ENCODE peak calls at places on chromosome 11, in four cellular contexts. One of them, this sample, is unnamed.
A peak's percentile ranks its signal among the peaks of the same experiment; 100 is the strongest.

GRCh38 chr11:3879216-3879966 is 23.9 kb downstream of the STIM1 start:
- DNase-seq in CD8-positive, alpha-beta memory T cell: no peak
- DNase-seq in kidney: no peak
- DNase-seq in sigmoid colon: no peak
- DNase-seq in this sample: no peak

GRCh38 chr11:76307978-76308747 is 72.8 kb downstream of the THAP12 start:
- DNase-seq in kidney: no peak
- DNase-seq in CD8-positive, alpha-beta memory T cell: no peak
- DNase-seq in sigmoid colon: no peak
- DNase-seq in this sample: no peak

GRCh38 chr11:60363542-60364525 is 14.5 kb upstream of the MS4A7 start:
- DNase-seq in kidney: no peak
- DNase-seq in sigmoid colon: no peak
- DNase-seq in CD8-positive, alpha-beta memory T cell: peak; percentile 35
- DNase-seq in this sample: no peak

GRCh38 chr11:106087815-106088435 is 10.5 kb downstream of the AASDHPPT start:
- DNase-seq in sigmoid colon: peak; percentile 71
- DNase-seq in CD8-positive, alpha-beta memory T cell: peak; percentile 3
- DNase-seq in kidney: no peak
- DNase-seq in this sample: no peak

GRCh38 chr11:36569095-36569494 is 1.3 kb downstream of the RAG1 start:
- DNase-seq in sigmoid colon: no peak
- DNase-seq in CD8-positive, alpha-beta memory T cell: no peak
- DNase-seq in kidney: no peak
- DNase-seq in this sample: no peak

GRCh38 chr11:33779849-33780528 is 5.7 kb upstream of the FBXO3 start:
- DNase-seq in kidney: no peak
- DNase-seq in sigmoid colon: no peak
- DNase-seq in CD8-positive, alpha-beta memory T cell: no peak
- DNase-seq in this sample: no peak

GRCh38 chr11:98155696-98156095 is 865.1 kb upstream of the CNTN5 start:
- DNase-seq in sigmoid colon: no peak
- DNase-seq in kidney: no peak
- DNase-seq in CD8-positive, alpha-beta memory T cell: no peak
- DNase-seq in this sample: no peak

GRCh38 chr11:111735262-111736116 is 30.7 kb downstream of the PPP2R1B start:
- DNase-seq in sigmoid colon: peak; percentile 94
- DNase-seq in kidney: peak; percentile 94
- DNase-seq in CD8-positive, alpha-beta memory T cell: no peak
- DNase-seq in this sample: no peak

GRCh38 chr11:44621140-44621681 is 55.7 kb downstream of the CD82 start:
- DNase-seq in CD8-positive, alpha-beta memory T cell: peak; percentile 44
- DNase-seq in kidney: peak; percentile 86
- DNase-seq in sigmoid colon: peak; percentile 83
- DNase-seq in this sample: peak; percentile 93

GRCh38 chr11:101429708-101430107 is 154.1 kb downstream of the TRPC6 start:
- DNase-seq in sigmoid colon: no peak
- DNase-seq in CD8-positive, alpha-beta memory T cell: no peak
- DNase-seq in kidney: no peak
- DNase-seq in this sample: no peak

GRCh38 chr11:62816567-62816966 is 11.3 kb upstream of the NXF1 start:
- DNase-seq in sigmoid colon: no peak
- DNase-seq in kidney: peak; percentile 16
- DNase-seq in CD8-positive, alpha-beta memory T cell: no peak
- DNase-seq in this sample: no peak

GRCh38 chr11:18145025-18145424 is 12.7 kb downstream of the MRGPRX3 start:
- DNase-seq in CD8-positive, alpha-beta memory T cell: no peak
- DNase-seq in sigmoid colon: no peak
- DNase-seq in kidney: no peak
- DNase-seq in this sample: no peak

GRCh38 chr11:127890026-127890611 is 697.2 kb downstream of the ETS1 start:
- DNase-seq in kidney: no peak
- DNase-seq in CD8-positive, alpha-beta memory T cell: no peak
- DNase-seq in sigmoid colon: no peak
- DNase-seq in this sample: no peak

GRCh38 chr11:94149435-94149834 is 20.8 kb downstream of the PANX1 start:
- DNase-seq in CD8-positive, alpha-beta memory T cell: no peak
- DNase-seq in sigmoid colon: no peak
- DNase-seq in kidney: no peak
- DNase-seq in this sample: no peak
- H3K4me1 ChIP-seq in CD8-positive, alpha-beta memory T cell: peaks cover 21% of the 10 kb centered on the region
- H3K4me1 ChIP-seq in sigmoid colon: peaks cover 59% of the 10 kb centered on the region
- H3K4me1 ChIP-seq in kidney: no peaks in the 10 kb centered on the region
- H3K4me1 ChIP-seq in this sample: peaks cover 66% of the 10 kb centered on the region

GRCh38 chr11:93329936-93330445 is 551 bp upstream of the DEUP1 start:
- DNase-seq in CD8-positive, alpha-beta memory T cell: no peak
- DNase-seq in kidney: no peak
- DNase-seq in sigmoid colon: no peak
- DNase-seq in this sample: no peak
- H3K4me3 ChIP-seq in CD8-positive, alpha-beta memory T cell: no peak overlapping the region
- H3K4me3 ChIP-seq in kidney: peak overlapping the region; percentile 45
- H3K4me3 ChIP-seq in sigmoid colon: peak overlapping the region; percentile 39
- H3K4me3 ChIP-seq in this sample: peak overlapping the region; percentile 46

GRCh38 chr11:114059984-114060401 is 482 bp downstream of the ZBTB16 start:
- DNase-seq in kidney: no peak
- DNase-seq in CD8-positive, alpha-beta memory T cell: no peak
- DNase-seq in sigmoid colon: peak; percentile 77
- DNase-seq in this sample: no peak
- H3K4me1 ChIP-seq in kidney: no peaks in the 10 kb centered on the region
- H3K4me1 ChIP-seq in CD8-positive, alpha-beta memory T cell: peaks cover 8% of the 10 kb centered on the region
- H3K4me1 ChIP-seq in sigmoid colon: peaks cover 43% of the 10 kb centered on the region
- H3K4me1 ChIP-seq in this sample: peaks cover 56% of the 10 kb centered on the region

GRCh38 chr11:74683941-74684481 is 47.2 kb downstream of the CHRDL2 start:
- DNase-seq in CD8-positive, alpha-beta memory T cell: no peak
- DNase-seq in sigmoid colon: peak; percentile 65
- DNase-seq in kidney: peak; percentile 58
- DNase-seq in this sample: no peak
- H3K4me3 ChIP-seq in CD8-positive, alpha-beta memory T cell: no peak overlapping the region
- H3K4me3 ChIP-seq in sigmoid colon: peak overlapping the region; percentile 54
- H3K4me3 ChIP-seq in kidney: no peak overlapping the region
- H3K4me3 ChIP-seq in this sample: peak overlapping the region; percentile 57

GRCh38 chr11:86621854-86622253 is 50.6 kb downstream of the ME3 start:
- DNase-seq in CD8-positive, alpha-beta memory T cell: no peak
- DNase-seq in kidney: no peak
- DNase-seq in sigmoid colon: no peak
- DNase-seq in this sample: no peak
- H3K4me1 ChIP-seq in CD8-positive, alpha-beta memory T cell: no peaks in the 10 kb centered on the region
- H3K4me1 ChIP-seq in kidney: peaks cover 9% of the 10 kb centered on the region
- H3K4me1 ChIP-seq in sigmoid colon: peaks cover 44% of the 10 kb centered on the region
- H3K4me1 ChIP-seq in this sample: peaks cover 72% of the 10 kb centered on the region

GRCh38 chr11:57674251-57674650 is 6.3 kb downstream of the ZDHHC5 start:
- DNase-seq in sigmoid colon: no peak
- DNase-seq in kidney: no peak
- DNase-seq in CD8-positive, alpha-beta memory T cell: no peak
- DNase-seq in this sample: no peak
- H3K4me3 ChIP-seq in sigmoid colon: no peak overlapping the region
- H3K4me3 ChIP-seq in kidney: no peak overlapping the region
- H3K4me3 ChIP-seq in CD8-positive, alpha-beta memory T cell: no peak overlapping the region
- H3K4me3 ChIP-seq in this sample: no peak overlapping the region

DNA sequence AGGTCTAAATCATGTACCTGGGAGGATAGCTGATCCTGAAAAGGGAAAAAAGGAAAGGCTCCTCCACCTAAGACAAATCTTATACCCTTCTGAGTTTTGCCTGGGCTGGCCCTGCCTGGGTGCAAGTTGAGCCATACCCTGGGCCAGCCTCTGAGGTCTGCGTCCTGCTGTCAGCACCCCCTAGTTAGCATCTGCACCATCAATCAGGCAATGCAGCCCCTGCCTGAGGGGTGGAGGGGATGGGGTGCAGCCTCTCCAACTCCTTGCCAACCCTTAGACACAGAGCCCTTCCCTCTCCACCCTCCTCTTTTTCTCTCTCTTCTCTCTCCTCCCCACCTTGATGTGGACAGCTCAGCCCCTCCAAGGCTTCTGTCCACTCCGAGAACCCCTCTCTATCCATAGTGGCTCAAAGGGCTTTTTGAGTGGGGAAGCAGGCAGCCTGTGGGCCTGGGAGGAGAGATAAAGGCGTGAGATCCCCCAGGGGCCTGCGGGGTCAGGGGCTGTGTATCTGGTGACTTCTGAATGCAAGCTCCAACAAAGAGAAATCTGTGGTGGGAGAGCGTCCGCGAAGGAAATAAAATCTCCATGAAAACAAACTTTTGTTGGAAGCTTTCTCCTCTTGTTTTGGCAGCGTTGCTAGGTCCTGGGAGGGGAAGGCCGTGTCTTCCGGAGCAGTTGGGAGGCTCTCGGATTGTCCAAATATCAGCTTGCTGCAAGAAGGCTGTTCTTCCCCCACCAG is 50.1 kb downstream of the PKNOX2 start:
- DNase-seq in kidney: peak; percentile 73
- DNase-seq in sigmoid colon: no peak
- DNase-seq in CD8-positive, alpha-beta memory T cell: no peak
- DNase-seq in this sample: no peak
- H3K4me1 ChIP-seq in kidney: no peaks in the 10 kb centered on the region
- H3K4me1 ChIP-seq in sigmoid colon: peaks cover 12% of the 10 kb centered on the region
- H3K4me1 ChIP-seq in CD8-positive, alpha-beta memory T cell: no peaks in the 10 kb centered on the region
- H3K4me1 ChIP-seq in this sample: peaks cover 33% of the 10 kb centered on the region